ENCODE peak calls at places on chromosome 12, in nine cellular contexts. T is trophoblast cell; U is esophagus squamous epithelium; K is keratinocyte; Z is lung; E is SK-N-MC; S is DND-41; W is CD8-positive, alpha-beta memory T cell; L is iPS DF 6.9. A is an unnamed sample.

GRCh38 chr12:43551971-43552559 is at the start of gene ADAMTS20:
- DNase-seq in U (no peak), S (no peak), W (no peak), Z (no peak), T (peak), K (no peak), L (peak), E (no peak), A (no peak)

GRCh38 chr12:31967569-31967968 is 8.4 kb downstream of the RESF1 start:
- DNase-seq in K (no peak), S (no peak), Z (no peak), W (peak), U (no peak), E (no peak), T (no peak), L (no peak), A (no peak)

GRCh38 chr12:113788020-113788856 is 177.9 kb downstream of the RBM19 start:
- DNase-seq in Z (no peak), U (no peak), S (no peak), T (peak), E (no peak), L (no peak), K (no peak), W (no peak), A (no peak)

GRCh38 chr12:89439946-89440345 is 84.7 kb downstream of the GALNT4 start:
- DNase-seq in L (no peak), U (no peak), E (no peak), Z (no peak), S (no peak), T (no peak), W (no peak), K (no peak), A (no peak)

GRCh38 chr12:25959069-25959961 is 833 bp downstream of the RASSF8 start:
- DNase-seq in U (no peak), Z (peak), E (no peak), S (no peak), W (no peak), T (peak), K (no peak), L (no peak), A (peak)

GRCh38 chr12:123387508-123388217 is 3.7 kb downstream of the KMT5A start:
- DNase-seq in T (no peak), U (no peak), L (no peak), E (no peak), W (no peak), S (no peak), Z (no peak), K (no peak), A (no peak)

GRCh38 chr12:123410041-123410412 is 26.1 kb downstream of the KMT5A start:
- DNase-seq in L (no peak), U (no peak), K (no peak), Z (no peak), E (no peak), T (no peak), W (no peak), S (no peak), A (no peak)

GRCh38 chr12:1877169-1877878 is 41.1 kb downstream of the CACNA2D4 start:
- DNase-seq in Z (no peak), L (no peak), K (no peak), E (no peak), U (no peak), S (no peak), W (no peak), T (no peak), A (peak)

GRCh38 chr12:78916845-78917480 is 52.4 kb downstream of the SYT1 start:
- DNase-seq in K (no peak), Z (no peak), S (no peak), E (no peak), L (no peak), T (no peak), U (no peak), W (no peak), A (no peak)

GRCh38 chr12:2291182-2291832 is 238.5 kb downstream of the CACNA1C start:
- DNase-seq in K (no peak), Z (no peak), U (no peak), E (no peak), W (peak), S (peak), L (peak), T (peak), A (no peak)

GRCh38 chr12:31989987-31990386 is 30.8 kb downstream of the RESF1 start:
- DNase-seq in U (no peak), E (no peak), S (no peak), Z (no peak), L (no peak), T (peak), W (no peak), K (peak), A (no peak)

GRCh38 chr12:130017571-130018449 is 114.0 kb upstream of the TMEM132D start:
- DNase-seq in S (no peak), L (no peak), U (no peak), K (no peak), W (no peak), E (no peak), Z (no peak), T (no peak), A (peak)

GRCh38 chr12:120096671-120097202 is 19.8 kb downstream of the RAB35 start:
- DNase-seq in Z (no peak), E (no peak), S (no peak), K (no peak), L (no peak), T (no peak), U (no peak), W (no peak), A (no peak)

GRCh38 chr12:113083863-113084430 is 27.4 kb downstream of the DTX1 start:
- DNase-seq in W (no peak), K (no peak), L (no peak), S (no peak), E (no peak), U (no peak), Z (peak), T (no peak), A (no peak)

GRCh38 chr12:119225454-119225853 is 46.7 kb downstream of the HSPB8 start:
- DNase-seq in K (no peak), T (no peak), Z (no peak), S (no peak), W (no peak), L (no peak), E (no peak), U (no peak), A (no peak)

GRCh38 chr12:49641748-49642369 is 18.5 kb downstream of the PRPF40B start:
- DNase-seq in W (no peak), E (no peak), Z (no peak), L (no peak), K (no peak), S (no peak), T (no peak), U (no peak), A (no peak)

GRCh38 chr12:45077259-45077658 is 26.4 kb upstream of the DBX2 start:
- DNase-seq in T (no peak), K (no peak), Z (no peak), E (no peak), L (no peak), U (no peak), W (no peak), S (no peak), A (no peak)

GRCh38 chr12:122749569-122750332 is 2.9 kb upstream of the DENR start:
- DNase-seq in U (no peak), T (no peak), W (no peak), L (no peak), K (no peak), E (no peak), Z (no peak), S (no peak), A (no peak)

GRCh38 chr12:112381421-112381897 is 772 bp downstream of the HECTD4 start:
- DNase-seq in S (peak), Z (no peak), W (no peak), T (peak), E (no peak), L (no peak), K (no peak), U (no peak), A (no peak)

GRCh38 chr12:27333311-27334009 is 824 bp downstream of the BMAL2 start:
- DNase-seq in W (peak), E (no peak), T (peak), Z (no peak), U (no peak), L (no peak), S (peak), K (no peak), A (no peak)

GRCh38 chr12:2319747-2320146 is 267.0 kb downstream of the CACNA1C start:
- DNase-seq in L (no peak), Z (no peak), U (no peak), S (no peak), W (no peak), E (no peak), T (no peak), K (no peak), A (no peak)

GRCh38 chr12:75116611-75117010 is 93.0 kb downstream of the KCNC2 start:
- DNase-seq in S (no peak), W (no peak), E (no peak), U (no peak), L (no peak), Z (no peak), T (no peak), K (no peak), A (no peak)

DNA sequence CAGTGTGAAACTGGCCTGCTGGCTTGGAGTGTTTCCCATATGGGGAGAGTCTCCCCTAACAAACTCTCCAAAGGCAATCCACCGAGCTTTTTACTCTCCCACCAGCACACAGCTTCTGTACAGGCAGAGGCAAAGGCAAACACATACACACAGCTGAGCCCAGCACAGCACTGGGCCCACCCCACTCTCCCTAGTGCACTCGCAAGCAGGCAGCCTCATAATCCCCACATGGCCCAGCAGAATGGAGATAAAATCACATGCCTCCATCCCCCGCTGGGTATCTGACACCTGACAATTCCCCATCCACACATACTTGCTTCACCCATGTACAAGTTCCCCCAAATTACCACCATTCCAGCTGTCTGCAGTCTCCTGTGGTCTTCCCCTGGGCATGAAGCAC is 3.4 kb downstream of the HOXC12 start:
- DNase-seq in K (no peak), U (no peak), T (no peak), S (no peak), W (no peak), E (no peak), L (no peak), Z (no peak), A (no peak)
- H3K4me3 ChIP-seq in K (no peak), U (no peak), T (no peak), S (no peak), W (no peak), E (no peak), L (no peak), Z (no peak), A (no peak)

DNA sequence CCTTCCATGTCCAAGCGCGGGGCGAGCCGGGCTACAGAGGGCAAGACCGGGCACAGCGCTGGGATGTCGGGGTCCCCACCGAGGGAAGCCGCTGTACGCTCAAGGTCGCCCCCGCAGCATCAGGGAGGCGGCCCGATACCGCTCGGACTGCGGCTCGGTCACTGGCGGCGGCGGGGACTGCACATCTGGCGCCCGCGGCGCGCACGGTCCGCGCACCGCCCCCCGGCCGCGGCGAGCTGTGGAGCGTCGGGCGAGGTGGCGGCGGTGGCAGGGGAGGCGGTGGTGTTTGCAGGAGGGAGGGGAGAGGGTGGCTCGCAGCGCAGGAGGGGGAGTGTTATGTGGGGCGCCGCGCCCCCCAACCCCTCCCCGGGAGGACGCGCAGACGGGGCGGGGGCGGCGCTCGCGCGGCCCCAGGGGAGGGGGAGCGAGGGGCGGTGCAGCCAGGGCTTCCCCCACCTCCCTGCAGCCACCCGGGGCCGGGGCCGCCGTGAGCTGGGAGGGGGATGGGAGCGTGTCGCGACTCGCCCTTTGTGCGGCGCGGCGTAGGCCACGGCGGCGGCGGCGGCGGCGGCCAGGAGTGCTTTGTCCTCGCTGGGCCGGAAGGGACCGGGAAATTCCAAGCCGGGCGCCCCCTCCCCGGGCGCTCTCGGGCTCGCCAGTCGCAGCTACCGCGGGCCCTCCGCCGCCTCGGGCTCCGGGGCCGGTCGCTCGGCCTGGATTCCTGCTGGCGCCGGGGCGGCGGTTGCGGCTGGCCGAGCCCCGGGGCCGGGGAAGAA is at the start of gene NUAK1:
- DNase-seq in Z (peak), L (no peak), K (no peak), W (peak), E (no peak), U (no peak), S (no peak), T (no peak), A (no peak)
- H3K27ac ChIP-seq in Z (peak), L (no peak), K (peak), W (no peak), E (no peak), U (peak), S (no peak), T (peak), A (peak)

GRCh38 chr12:69331482-69331845 is 16.7 kb upstream of the LYZ start:
- DNase-seq in K (no peak), W (no peak), T (no peak), U (no peak), L (no peak), Z (no peak), S (no peak), E (no peak), A (no peak)

GRCh38 chr12:69331846-69332684 is 16.1 kb upstream of the LYZ start:
- DNase-seq in T (no peak), Z (no peak), U (no peak), K (peak), E (no peak), W (no peak), S (no peak), L (no peak), A (no peak)

GRCh38 chr12:69332815-69333358 is 15.3 kb upstream of the LYZ start:
- DNase-seq in W (no peak), K (no peak), L (no peak), U (no peak), S (no peak), Z (no peak), E (no peak), T (no peak), A (no peak)

GRCh38 chr12:69337325-69337724 is 10.9 kb upstream of the LYZ start:
- DNase-seq in L (no peak), K (no peak), Z (no peak), U (no peak), E (no peak), W (no peak), T (no peak), S (no peak), A (no peak)

DNA sequence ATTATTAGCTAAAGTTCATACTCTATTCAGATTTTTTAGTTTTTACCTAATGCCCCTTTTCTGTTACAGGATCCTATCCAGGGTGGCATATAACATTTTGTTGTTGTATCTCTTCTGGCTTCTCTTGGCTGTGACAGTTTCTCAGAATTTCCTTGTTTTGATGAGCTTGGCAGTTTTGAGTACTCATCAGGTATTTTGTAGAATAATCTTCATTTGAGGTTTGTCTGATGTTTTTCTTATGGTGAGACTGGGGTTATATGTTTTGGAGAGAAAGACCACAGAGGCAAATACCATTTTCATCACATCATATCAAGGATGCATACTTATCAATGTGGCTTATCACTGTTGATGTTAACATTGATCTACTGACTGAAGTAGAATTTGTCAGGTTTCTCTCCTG is 14.0 kb upstream of the LYZ start:
- DNase-seq in S (no peak), W (peak), T (no peak), E (no peak), Z (no peak), L (no peak), K (no peak), U (no peak), A (no peak)
- H3K4me3 ChIP-seq in S (no peak), W (no peak), T (no peak), E (no peak), Z (no peak), L (no peak), K (no peak), U (no peak), A (no peak)

DNA sequence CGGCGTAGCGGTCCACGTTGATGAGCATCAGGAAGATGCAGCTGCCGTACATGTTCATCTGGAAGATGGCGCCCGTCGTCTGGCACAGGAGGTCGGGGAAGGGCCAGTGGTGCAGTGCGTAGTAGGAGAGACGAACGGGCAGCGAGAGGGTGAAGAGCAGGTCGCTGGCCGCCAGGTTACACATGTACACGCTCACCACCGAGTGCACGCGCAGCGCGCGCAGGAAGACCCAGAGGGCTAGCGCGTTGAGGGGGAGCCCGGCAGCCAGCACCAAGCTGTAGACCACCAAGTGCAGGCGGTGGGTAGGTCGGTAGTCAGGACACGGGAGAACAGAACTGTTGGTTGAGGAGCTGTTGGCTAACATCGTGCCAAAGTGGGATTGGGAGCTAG is 13.7 kb upstream of the CHD4 start:
- DNase-seq in T (no peak), E (no peak), U (no peak), K (no peak), W (no peak), L (no peak), Z (no peak), S (no peak), A (no peak)
- H3K27ac ChIP-seq in T (no peak), E (no peak), U (no peak), K (no peak), W (no peak), L (no peak), Z (no peak), S (no peak), A (no peak)

GRCh38 chr12:51419473-51420228 is 5.0 kb upstream of the SLC4A8 start:
- DNase-seq in Z (no peak), L (no peak), K (no peak), S (peak), T (no peak), E (no peak), W (no peak), U (no peak), A (no peak)
- H3K4me3 ChIP-seq in Z (no peak), L (no peak), K (no peak), S (no peak), T (peak), E (no peak), W (no peak), U (no peak), A (no peak)

GRCh38 chr12:117830471-117830870 is 138.3 kb downstream of the KSR2 start:
- DNase-seq in Z (no peak), E (no peak), T (no peak), U (no peak), S (peak), L (no peak), K (no peak), W (no peak), A (no peak)
- H3K27ac ChIP-seq in Z (no peak), E (no peak), T (no peak), U (no peak), S (peak), L (no peak), K (no peak), W (no peak), A (no peak)

DNA sequence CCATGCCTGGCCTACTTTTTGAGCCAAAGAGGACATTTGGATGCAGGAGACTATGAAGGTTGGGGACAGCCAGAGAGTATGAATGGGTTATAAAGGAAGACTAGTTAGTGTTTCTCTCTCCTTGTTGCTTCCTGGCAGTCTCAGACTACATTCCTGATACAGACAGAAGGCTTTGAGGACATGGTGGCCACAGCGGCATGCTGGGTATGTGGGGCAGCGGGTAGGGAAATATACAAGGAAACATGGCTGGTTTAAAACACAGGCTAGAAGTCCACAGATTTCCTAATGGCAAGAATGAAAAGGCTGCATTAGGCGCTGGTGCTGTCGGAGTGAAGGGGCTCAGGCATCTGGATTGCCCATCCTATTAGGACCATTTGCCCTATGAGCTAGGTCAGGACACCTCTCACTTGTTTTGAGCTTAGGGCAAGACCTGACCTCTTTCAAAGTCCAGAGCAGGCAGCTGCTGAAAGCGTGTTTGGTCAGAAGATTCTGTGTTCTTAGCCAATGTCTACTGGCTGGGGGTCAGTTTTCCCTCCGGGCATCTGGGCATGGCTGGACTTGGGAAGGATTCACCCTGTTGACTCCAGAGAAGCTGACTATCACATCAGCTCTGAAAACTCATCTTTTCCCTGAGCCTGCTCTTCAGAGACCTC is 20.1 kb upstream of the FBXO21 start:
- DNase-seq in S (no peak), W (no peak), U (no peak), Z (no peak), K (no peak), E (no peak), T (peak), L (no peak), A (no peak)
- H3K4me3 ChIP-seq in S (no peak), W (no peak), U (no peak), Z (no peak), K (no peak), E (no peak), T (no peak), L (no peak), A (no peak)

GRCh38 chr12:121610239-121611149 is 15.8 kb upstream of the ORAI1 start:
- DNase-seq in E (no peak), S (no peak), Z (no peak), K (no peak), T (no peak), W (no peak), L (no peak), U (no peak), A (no peak)
- H3K27ac ChIP-seq in E (peak), S (no peak), Z (no peak), K (no peak), T (no peak), W (no peak), L (no peak), U (peak), A (peak)

GRCh38 chr12:127929172-127929571 is 337.8 kb upstream of the TMEM132C start:
- DNase-seq in E (no peak), L (no peak), U (no peak), T (no peak), S (no peak), K (no peak), Z (no peak), W (no peak), A (no peak)
- H3K4me3 ChIP-seq in E (no peak), L (no peak), U (no peak), T (no peak), S (no peak), K (no peak), Z (no peak), W (no peak), A (no peak)

GRCh38 chr12:76422878-76423438 is 74.7 kb upstream of the BBS10 start:
- DNase-seq in W (no peak), L (no peak), U (no peak), Z (no peak), S (no peak), T (no peak), K (peak), E (peak), A (no peak)
- H3K27ac ChIP-seq in W (no peak), L (no peak), U (peak), Z (no peak), S (no peak), T (no peak), K (peak), E (peak), A (no peak)